ENCODE peak calls at places on chromosomes 16 and 17, in four cellular contexts. R is stimulated activated CD4-positive, alpha-beta T cell treated with anti-CD3 and anti-CD28 coated beads, Interleukin-4, amount 100 ng/mL, for 1 hour; F is globus pallidus; S is LHCN-M2. K is an unnamed sample.

GRCh38 chr16:66899310-66899944 is 19.1 kb downstream of the PDP2 start:
- DNase-seq in R (no peak), F (no peak), S (peak), K (no peak)

GRCh38 chr17:70869402-70870085 is 700.2 kb downstream of the KCNJ2 start:
- DNase-seq in R (no peak), F (no peak), S (peak), K (no peak)

GRCh38 chr17:3808701-3809100 is 7.7 kb upstream of the ITGAE start:
- DNase-seq in R (no peak), F (no peak), S (no peak), K (no peak)

GRCh38 chr17:58097384-58098088 is 14.3 kb downstream of the DYNLL2 start:
- DNase-seq in R (no peak), F (no peak), S (no peak), K (no peak)

GRCh38 chr16:76518791-76519190 is 241.6 kb downstream of the CNTNAP4 start:
- DNase-seq in R (no peak), F (no peak), S (no peak), K (no peak)

GRCh38 chr17:34146440-34147043 is 108.5 kb upstream of the CCL2 start:
- DNase-seq in R (peak), F (no peak), S (no peak), K (no peak)

GRCh38 chr17:17824119-17824779 is 12.5 kb downstream of the SREBF1 start:
- DNase-seq in R (no peak), F (peak), S (no peak), K (no peak)

GRCh38 chr17:16100737-16101400 is 101.2 kb downstream of the TTC19 start:
- DNase-seq in R (no peak), F (no peak), S (no peak), K (no peak)

GRCh38 chr16:68987734-68988457 is 117.6 kb upstream of the HAS3 start:
- DNase-seq in R (no peak), F (no peak), S (no peak), K (no peak)

GRCh38 chr16:78609542-78610253 is 510.2 kb downstream of the WWOX start:
- DNase-seq in R (no peak), F (no peak), S (no peak), K (no peak)

GRCh38 chr16:728890-729744 is 2.2 kb downstream of the HAGHL start:
- DNase-seq in R (no peak), F (no peak), S (no peak), K (no peak)

GRCh38 chr17:13601776-13602551 is at the start of gene HS3ST3A1:
- DNase-seq in R (peak), F (no peak), S (peak), K (no peak)

GRCh38 chr16:68506331-68507053 is 32.6 kb upstream of the ZFP90 start:
- DNase-seq in R (no peak), F (no peak), S (no peak), K (no peak)

GRCh38 chr16:68490829-68491575 is 42.7 kb upstream of the SMPD3 start:
- DNase-seq in R (no peak), F (no peak), S (peak), K (no peak)

GRCh38 chr17:9330903-9331272 is 244.7 kb downstream of the STX8 start:
- DNase-seq in R (no peak), F (peak), S (no peak), K (no peak)

GRCh38 chr16:55643161-55643970 is 12.4 kb upstream of the SLC6A2 start:
- DNase-seq in R (no peak), F (no peak), S (no peak), K (no peak)

GRCh38 chr17:17789828-17790672 is 46.7 kb downstream of the SREBF1 start:
- DNase-seq in R (no peak), F (no peak), S (no peak), K (no peak)

GRCh38 chr17:75698659-75699058 is 22.6 kb upstream of the ITGB4 start:
- DNase-seq in R (no peak), F (no peak), S (no peak), K (no peak)

GRCh38 chr16:76484020-76484419 is 206.8 kb downstream of the CNTNAP4 start:
- DNase-seq in R (no peak), F (peak), S (no peak), K (no peak)

GRCh38 chr17:78383725-78384471 is 5.4 kb downstream of the PGS1 start:
- DNase-seq in R (peak), F (peak), S (peak), K (no peak)

GRCh38 chr16:87068751-87069150 is 248.4 kb downstream of the C16orf95 start:
- DNase-seq in R (no peak), F (no peak), S (no peak), K (no peak)